ENCODE peak calls at places on chromosome 11, in eight cellular contexts. D, B, L, Z, J, Q, K and V are unnamed samples.

GRCh38 chr11:85815186-85815911 is 4.4 kb upstream of the SYTL2 start:
- DNase-seq in L (peak), Z (no peak), B (peak), K (peak), D (no peak), J (no peak), Q (peak), V (no peak)

GRCh38 chr11:31397239-31397834 is 27.7 kb downstream of the DNAJC24 start:
- DNase-seq in K (peak), L (no peak), J (no peak), D (peak), B (no peak), Z (no peak), Q (peak), V (peak)

GRCh38 chr11:102614485-102614884 is 10.6 kb downstream of the MMP20 start:
- DNase-seq in B (no peak), J (no peak), K (no peak), Z (no peak), D (peak), L (no peak), Q (no peak), V (peak)

GRCh38 chr11:123076484-123076883 is 14.5 kb upstream of the HSPA8 start:
- DNase-seq in K (no peak), L (no peak), Q (no peak), B (no peak), J (no peak), D (no peak), Z (no peak), V (no peak)

GRCh38 chr11:133918606-133919260 is 38.0 kb downstream of the IGSF9B start:
- DNase-seq in Z (no peak), Q (no peak), L (no peak), D (no peak), B (no peak), J (no peak), K (no peak), V (no peak)

GRCh38 chr11:12361650-12362049 is 15.7 kb upstream of the PARVA start:
- DNase-seq in Q (no peak), B (no peak), J (no peak), D (no peak), L (no peak), K (no peak), Z (no peak), V (no peak)

GRCh38 chr11:12469451-12469850 is 92.1 kb downstream of the PARVA start:
- DNase-seq in Z (no peak), Q (no peak), D (no peak), L (no peak), J (no peak), B (no peak), K (no peak), V (no peak)

GRCh38 chr11:425301-425700 is 10.5 kb upstream of the SIGIRR start:
- DNase-seq in B (no peak), L (no peak), J (no peak), Z (no peak), D (no peak), Q (no peak), K (no peak), V (no peak)

GRCh38 chr11:3905080-3905953 is 49.9 kb downstream of the STIM1 start:
- DNase-seq in D (peak), J (peak), Q (peak), B (peak), Z (peak), K (peak), L (no peak), V (no peak)